ENCODE peak calls at places on chromosomes 16 and 17, in six cellular contexts. F is activated gamma-delta T cell treated with Interleukin-2 at 50 U/mL for 16 hours, G is iris pigment epithelial cell, N is NCI-H774, M is tibial nerve, I is left colon. U is an unnamed sample.

GRCh38 chr16:84284168-84284722 is 10.4 kb upstream of the WFDC1 start:
- DNase-seq in F (no peak), G (peak; percentile 8), N (no peak), M (peak; percentile 71), I (peak; percentile 68), U (peak; percentile 65)

GRCh38 chr17:16945513-16946201 is 26.3 kb downstream of the TNFRSF13B start:
- DNase-seq in F (no peak), G (no peak), N (no peak), M (no peak), I (no peak), U (no peak)

GRCh38 chr17:77616243-77616731 is 342.2 kb upstream of the TNRC6C start:
- DNase-seq in F (no peak), G (no peak), N (no peak), M (no peak), I (no peak), U (peak; percentile 6)

GRCh38 chr17:5942687-5943086 is 127.5 kb upstream of the WSCD1 start:
- DNase-seq in F (no peak), G (no peak), N (no peak), M (no peak), I (no peak), U (no peak)

GRCh38 chr16:88770459-88771293 is 14.3 kb downstream of the PIEZO1 start:
- DNase-seq in F (peak; percentile 68), G (peak; percentile 91), N (no peak), M (no peak), I (peak; percentile 86), U (peak; percentile 76)

GRCh38 chr17:38402897-38403296 is 25.4 kb upstream of the ARHGAP23 start:
- DNase-seq in F (no peak), G (no peak), N (no peak), M (no peak), I (no peak), U (no peak)

GRCh38 chr16:50093607-50094570 is 28.1 kb downstream of the HEATR3 start:
- DNase-seq in F (no peak), G (no peak), N (no peak), M (peak; percentile 26), I (peak; percentile 58), U (peak; percentile 56)

GRCh38 chr17:19497616-19498015 is 36.0 kb upstream of the SLC47A1 start:
- DNase-seq in F (no peak), G (no peak), N (no peak), M (no peak), I (no peak), U (no peak)

GRCh38 chr16:3175157-3176153 is 12.5 kb upstream of the OR1F1 start:
- DNase-seq in F (no peak), G (peak; percentile 64), N (no peak), M (no peak), I (no peak), U (no peak)

GRCh38 chr17:16516594-16517018 is 24.6 kb upstream of the LRRC75A start:
- DNase-seq in F (no peak), G (peak; percentile 65), N (no peak), M (no peak), I (no peak), U (peak; percentile 52)

GRCh38 chr17:74770498-74771318 is 5.4 kb downstream of the NAT9 start:
- DNase-seq in F (peak; percentile 76), G (no peak), N (no peak), M (peak; percentile 50), I (peak; percentile 62), U (no peak)

GRCh38 chr17:7382901-7383300 is 2.0 kb downstream of the TNK1 start:
- DNase-seq in F (no peak), G (no peak), N (no peak), M (no peak), I (no peak), U (no peak)

GRCh38 chr17:76498886-76499667 is 2.1 kb downstream of the RHBDF2 start:
- DNase-seq in F (peak; percentile 22), G (no peak), N (no peak), M (no peak), I (no peak), U (no peak)

GRCh38 chr16:62038646-62039045 is 2.4 kb upstream of the CDH8 start:
- DNase-seq in F (no peak), G (no peak), N (no peak), M (no peak), I (no peak), U (no peak)

GRCh38 chr16:64092284-64092683 is 1029.6 kb downstream of the CDH11 start:
- DNase-seq in F (no peak), G (peak; percentile 78), N (no peak), M (no peak), I (no peak), U (no peak)

GRCh38 chr16:69077251-69077650 is 28.2 kb upstream of the HAS3 start:
- DNase-seq in F (no peak), G (peak; percentile 37), N (no peak), M (no peak), I (no peak), U (no peak)

GRCh38 chr17:77959926-77960521 is 1.5 kb downstream of the TNRC6C start:
- DNase-seq in F (peak; percentile 30), G (peak; percentile 53), N (no peak), M (no peak), I (no peak), U (no peak)

GRCh38 chr16:83995756-83996155 is 27.7 kb downstream of the NECAB2 start:
- DNase-seq in F (no peak), G (peak; percentile 40), N (peak; percentile 50), M (no peak), I (no peak), U (no peak)

GRCh38 chr16:57810197-57811024 is 8.1 kb upstream of the KIFC3 start:
- DNase-seq in F (peak; percentile 86), G (peak; percentile 92), N (peak; percentile 78), M (peak; percentile 35), I (peak; percentile 93), U (peak; percentile 51)

GRCh38 chr17:60293580-60294335 is 98.2 kb downstream of the USP32 start:
- DNase-seq in F (no peak), G (no peak), N (no peak), M (no peak), I (no peak), U (no peak)

GRCh38 chr16:50519001-50519400 is 29.2 kb upstream of the NKD1 start:
- DNase-seq in F (no peak), G (no peak), N (no peak), M (no peak), I (no peak), U (no peak)

GRCh38 chr16:11400076-11400475 is 54.8 kb downstream of the RMI2 start:
- DNase-seq in F (no peak), G (no peak), N (no peak), M (no peak), I (no peak), U (no peak)

GRCh38 chr16:24610421-24610765 is 71.0 kb downstream of the RBBP6 start:
- DNase-seq in F (no peak), G (peak; percentile 45), N (no peak), M (no peak), I (no peak), U (peak; percentile 24)

GRCh38 chr17:37708616-37709212 is 36.1 kb downstream of the HNF1B start:
- DNase-seq in F (no peak), G (peak; percentile 27), N (no peak), M (no peak), I (peak; percentile 83), U (no peak)

GRCh38 chr16:23258919-23259237 is 43.2 kb upstream of the SCNN1B start:
- DNase-seq in F (no peak), G (no peak), N (no peak), M (no peak), I (peak; percentile 69), U (no peak)

GRCh38 chr16:1991135-1991551 is 1.4 kb downstream of the SYNGR3 start:
- DNase-seq in F (peak; percentile 44), G (no peak), N (no peak), M (no peak), I (peak; percentile 73), U (no peak)

GRCh38 chr17:38701504-38702165 is 3.4 kb upstream of the MLLT6 start:
- DNase-seq in F (peak; percentile 56), G (peak; percentile 38), N (peak; percentile 71), M (no peak), I (no peak), U (no peak)

GRCh38 chr17:77352996-77353395 is 212.2 kb downstream of the SEC14L1 start:
- DNase-seq in F (no peak), G (no peak), N (no peak), M (peak; percentile 4), I (peak; percentile 15), U (peak; percentile 5)

GRCh38 chr17:32142857-32143524 is 689 bp downstream of the RHOT1 start:
- DNase-seq in F (peak; percentile 6), G (peak; percentile 90), N (peak; percentile 39), M (peak; percentile 16), I (peak; percentile 82), U (peak; percentile 18)

GRCh38 chr17:51120357-51120738 is 320 bp downstream of the SPAG9 start:
- DNase-seq in F (peak; percentile 31), G (peak; percentile 54), N (no peak), M (no peak), I (peak; percentile 62), U (no peak)